ENCODE peak calls at places on chromosomes 3 and 15, in six cellular contexts. Y, G, J, M, K and W are unnamed samples.
A peak's percentile ranks its signal among the peaks of the same experiment; 100 is the strongest.

GRCh38 chr3:25910997-25911396 is 121.1 kb downstream of the OXSM start:
- DNase-seq in Y (no peak), G (no peak), J (no peak), M (no peak), K (no peak), W (no peak)

GRCh38 chr3:42025388-42026138 is 63.7 kb upstream of the ULK4 start:
- DNase-seq in Y (peak; percentile 93), G (peak; percentile 57), J (peak; percentile 95), M (no peak), K (peak; percentile 94), W (peak; percentile 61)

GRCh38 chr3:129268396-129268795 is 10.3 kb upstream of the HMCES start:
- DNase-seq in Y (no peak), G (no peak), J (no peak), M (no peak), K (peak; percentile 25), W (no peak)

GRCh38 chr3:175002732-175003143 is 143.6 kb downstream of the NAALADL2 start:
- DNase-seq in Y (peak; percentile 96), G (no peak), J (no peak), M (no peak), K (no peak), W (no peak)

GRCh38 chr3:46578973-46579755 is 13.1 kb upstream of the LRRC2 start:
- DNase-seq in Y (no peak), G (no peak), J (no peak), M (no peak), K (no peak), W (no peak)

GRCh38 chr3:45473841-45474240 is 85.5 kb downstream of the LARS2 start:
- DNase-seq in Y (no peak), G (no peak), J (no peak), M (no peak), K (no peak), W (no peak)

GRCh38 chr3:24259901-24260512 is 234.6 kb downstream of the THRB start:
- DNase-seq in Y (no peak), G (no peak), J (no peak), M (no peak), K (peak; percentile 80), W (no peak)

GRCh38 chr3:155676252-155676981 is 68.5 kb downstream of the PLCH1 start:
- DNase-seq in Y (no peak), G (no peak), J (no peak), M (peak; percentile 11), K (no peak), W (peak; percentile 20)

GRCh38 chr3:171058873-171059603 is 32.5 kb upstream of the SLC2A2 start:
- DNase-seq in Y (no peak), G (no peak), J (no peak), M (no peak), K (no peak), W (no peak)

GRCh38 chr3:9402410-9403228 is 5.2 kb downstream of the SETD5 start:
- DNase-seq in Y (no peak), G (no peak), J (peak; percentile 23), M (no peak), K (no peak), W (no peak)

GRCh38 chr3:78918361-78919020 is 849.3 kb downstream of the ROBO1 start:
- DNase-seq in Y (no peak), G (no peak), J (no peak), M (no peak), K (no peak), W (no peak)

GRCh38 chr3:197466586-197467399 is 89.0 kb downstream of the BDH1 start:
- DNase-seq in Y (no peak), G (no peak), J (no peak), M (peak; percentile 58), K (no peak), W (peak; percentile 54)

GRCh38 chr3:170563712-170564423 is 22.0 kb downstream of the SLC7A14 start:
- DNase-seq in Y (peak; percentile 11), G (no peak), J (no peak), M (no peak), K (no peak), W (no peak)

GRCh38 chr3:46865034-46865507 is 1.8 kb upstream of the MYL3 start:
- DNase-seq in Y (no peak), G (no peak), J (peak; percentile 66), M (no peak), K (peak; percentile 81), W (no peak)

GRCh38 chr3:144221771-144222170 is 250.1 kb downstream of the DIPK2A start:
- DNase-seq in Y (no peak), G (no peak), J (no peak), M (no peak), K (no peak), W (no peak)

GRCh38 chr15:63818191-63818590 is 15.6 kb downstream of the HERC1 start:
- DNase-seq in Y (no peak), G (no peak), J (no peak), M (no peak), K (no peak), W (no peak)

GRCh38 chr15:69983696-69984265 is 113.9 kb downstream of the TLE3 start:
- DNase-seq in Y (no peak), G (no peak), J (no peak), M (peak; percentile 47), K (no peak), W (peak; percentile 65)

GRCh38 chr15:75065467-75065850 is 42.1 kb downstream of the PPCDC start:
- DNase-seq in Y (no peak), G (no peak), J (no peak), M (peak; percentile 51), K (no peak), W (no peak)

GRCh38 chr15:88746451-88746850 is 56.8 kb upstream of the ACAN start:
- DNase-seq in Y (no peak), G (no peak), J (no peak), M (no peak), K (no peak), W (no peak)

GRCh38 chr15:77557178-77557960 is 75.3 kb downstream of the LINGO1 start:
- DNase-seq in Y (no peak), G (no peak), J (no peak), M (no peak), K (no peak), W (no peak)

GRCh38 chr3:105747056-105747455 is 121.8 kb downstream of the CBLB start:
- DNase-seq in Y (no peak), G (no peak), J (no peak), M (peak; percentile 19), K (no peak), W (peak; percentile 13)

GRCh38 chr3:107963581-107963980 is 127.2 kb downstream of the CD47 start:
- DNase-seq in Y (no peak), G (no peak), J (no peak), M (no peak), K (no peak), W (no peak)

GRCh38 chr15:80727196-80727595 is 32.1 kb downstream of the ABHD17C start:
- DNase-seq in Y (no peak), G (no peak), J (no peak), M (peak; percentile 89), K (no peak), W (no peak)

GRCh38 chr3:172836390-172836997 is 86.0 kb downstream of the ECT2 start:
- DNase-seq in Y (no peak), G (no peak), J (peak; percentile 20), M (no peak), K (no peak), W (peak; percentile 20)
- TF ChIP-seq CTCF in Y (peak; percentile 79), G (peak; percentile 17), J (peak; percentile 53), M (peak; percentile 77), K (peak; percentile 33), W (peak; percentile 73)

DNA sequence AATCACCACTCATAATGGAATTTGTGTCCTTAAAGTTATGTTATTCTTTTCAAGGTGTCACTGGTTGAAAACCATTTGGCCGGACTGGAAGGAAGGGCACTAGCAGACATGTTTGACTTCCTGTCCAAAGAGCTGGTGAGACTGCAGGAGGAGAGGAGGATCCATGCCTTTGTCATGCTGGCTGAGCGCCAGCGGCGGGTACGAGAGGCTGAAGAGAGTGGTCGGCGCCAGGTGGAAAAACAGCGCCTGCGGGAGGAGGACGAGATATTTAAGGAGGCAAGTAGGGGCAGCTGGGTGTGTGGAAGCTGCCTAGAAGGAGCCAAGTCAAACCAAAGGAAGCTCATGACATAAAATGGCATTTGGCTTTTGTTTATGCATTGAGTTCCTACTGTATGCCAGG is 38.0 kb upstream of the NR1I2 start:
- DNase-seq in Y (no peak), G (no peak), J (no peak), M (no peak), K (no peak), W (no peak)
- H3K27ac ChIP-seq in Y (no peak overlapping the region), G (no peak overlapping the region), J (no peak overlapping the region), M (no peak overlapping the region), K (no peak overlapping the region), W (no peak overlapping the region)

DNA sequence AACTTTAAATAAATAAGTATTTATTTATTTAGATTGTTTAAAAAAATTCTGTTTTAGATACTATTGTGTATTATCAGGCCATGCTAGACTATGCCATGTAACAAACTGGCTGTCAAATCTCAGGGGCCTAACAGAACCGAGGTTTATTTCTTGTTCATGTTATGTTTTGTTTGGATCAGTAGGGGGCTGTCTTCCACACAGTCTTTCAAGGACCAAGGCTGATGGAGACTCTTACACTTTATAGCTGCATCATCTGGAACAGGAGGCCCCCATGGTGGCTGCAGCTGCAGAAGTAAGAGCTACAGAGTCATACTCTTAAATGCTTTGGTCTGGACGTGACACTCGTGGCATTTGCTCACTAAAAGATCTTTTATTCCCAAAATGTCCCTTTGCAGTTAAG is 33.0 kb upstream of the ARL14 start:
- DNase-seq in Y (no peak), G (no peak), J (no peak), M (no peak), K (no peak), W (no peak)
- TF ChIP-seq CTCF in Y (peak; percentile 44), G (no peak), J (no peak), M (no peak), K (no peak), W (no peak)

DNA sequence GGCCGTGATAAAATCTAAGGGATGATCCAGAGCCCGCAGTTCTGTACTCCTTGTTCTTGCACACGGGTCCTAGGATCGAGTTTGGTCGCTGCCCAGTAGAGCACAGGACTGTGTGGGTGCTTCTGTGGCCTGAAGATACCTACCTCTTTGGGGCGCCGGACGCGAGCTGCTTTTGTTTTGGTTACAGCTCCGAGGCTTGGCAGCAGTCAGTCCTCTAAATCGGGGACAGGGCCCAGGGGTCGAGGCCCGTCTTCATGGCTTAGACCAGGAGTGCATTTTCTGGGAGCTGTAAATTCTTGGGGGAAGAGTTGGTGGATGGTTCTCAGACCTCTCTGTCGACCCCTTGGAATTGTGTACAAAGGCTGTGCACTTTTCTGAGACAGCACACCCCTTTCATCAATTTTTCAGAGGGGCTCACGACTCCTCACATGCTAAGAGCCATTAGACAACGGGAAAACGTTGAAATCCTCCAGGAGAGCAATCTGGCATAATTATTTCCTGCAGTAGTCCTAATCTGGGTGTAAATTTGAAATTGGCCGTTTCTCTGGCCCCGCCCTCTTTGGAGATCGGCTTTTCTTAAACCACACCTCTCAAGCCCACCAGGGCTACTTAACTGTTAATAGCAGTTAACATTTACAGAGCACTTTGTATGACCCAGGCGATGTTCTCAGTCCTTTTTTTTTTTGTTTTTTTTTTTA is 927 bp downstream of the CEP97 start:
- DNase-seq in Y (no peak), G (no peak), J (peak; percentile 18), M (peak; percentile 42), K (peak; percentile 71), W (no peak)
- H3K27ac ChIP-seq in Y (peak overlapping the region; percentile 23), G (peak overlapping the region; percentile 86), J (peak overlapping the region; percentile 84), M (no peak overlapping the region), K (peak overlapping the region; percentile 71), W (peak overlapping the region; percentile 88)

GRCh38 chr3:51995346-51996156 is at the start of gene RPL29:
- DNase-seq in Y (peak; percentile 88), G (peak; percentile 93), J (peak; percentile 93), M (peak; percentile 80), K (peak; percentile 95), W (peak; percentile 78)
- TF ChIP-seq CTCF in Y (no peak), G (no peak), J (peak; percentile 30), M (no peak), K (no peak), W (no peak)